ENCODE peak calls at places on chromosomes 6 and 20, in ten cellular contexts. G, A, C, J, T, P, I, L, Z and M are unnamed samples.

GRCh38 chr20:1489764-1490436 is 1.3 kb downstream of the SIRPB2 start:
- DNase-seq in L (no peak), P (no peak), C (peak; percentile 65), G (no peak), J (no peak), I (no peak), T (no peak), Z (no peak), A (no peak), M (no peak)

GRCh38 chr6:134764741-134765140 is 185.2 kb downstream of the ALDH8A1 start:
- DNase-seq in T (no peak), J (no peak), P (no peak), G (no peak), A (no peak), L (no peak), C (no peak), Z (no peak), I (no peak), M (no peak)

GRCh38 chr20:57598060-57598459 is 22.2 kb downstream of the ZBP1 start:
- DNase-seq in G (no peak), L (no peak), T (no peak), P (no peak), I (no peak), Z (no peak), J (no peak), A (no peak), C (no peak), M (no peak)

GRCh38 chr6:99425647-99426453 is 742 bp upstream of the PNISR start:
- DNase-seq in L (peak; percentile 87), G (no peak), I (peak; percentile 95), C (peak; percentile 70), T (peak; percentile 89), Z (peak; percentile 93), P (peak; percentile 66), J (peak; percentile 73), A (peak; percentile 88), M (peak; percentile 84)

GRCh38 chr6:111477481-111477938 is 5.5 kb downstream of the REV3L start:
- DNase-seq in G (no peak), C (no peak), P (no peak), Z (no peak), A (no peak), I (peak; percentile 38), L (no peak), T (no peak), J (no peak), M (no peak)

GRCh38 chr6:100753421-100753820 is 127.7 kb downstream of the ASCC3 start:
- DNase-seq in A (no peak), I (no peak), P (no peak), J (no peak), Z (no peak), T (no peak), C (no peak), L (no peak), G (no peak), M (no peak)

GRCh38 chr6:128307671-128308070 is 212.7 kb downstream of the PTPRK start:
- DNase-seq in A (no peak), Z (no peak), I (no peak), C (no peak), L (peak; percentile 12), J (no peak), P (no peak), T (peak; percentile 42), G (no peak), M (no peak)

GRCh38 chr6:56713285-56713684 is 70.6 kb upstream of the DST start:
- DNase-seq in J (no peak), I (no peak), A (no peak), L (peak; percentile 92), G (no peak), P (peak; percentile 40), Z (peak; percentile 82), C (peak; percentile 68), T (peak; percentile 89), M (peak; percentile 78)

GRCh38 chr6:1761472-1761871 is 151.8 kb downstream of the FOXC1 start:
- DNase-seq in A (no peak), I (no peak), T (no peak), J (no peak), Z (no peak), L (no peak), P (no peak), G (no peak), C (no peak), M (no peak)

GRCh38 chr6:14873132-14873531 is 372.7 kb upstream of the JARID2 start:
- DNase-seq in J (no peak), A (no peak), T (no peak), G (no peak), I (no peak), C (no peak), L (no peak), P (no peak), Z (no peak), M (no peak)

GRCh38 chr20:41363601-41364000 is 3.0 kb downstream of the EMILIN3 start:
- DNase-seq in G (no peak), C (no peak), I (no peak), L (no peak), T (no peak), P (no peak), J (no peak), A (no peak), Z (no peak), M (no peak)

GRCh38 chr6:21840428-21840827 is 246.9 kb downstream of the SOX4 start:
- DNase-seq in C (no peak), P (no peak), T (peak; percentile 78), A (no peak), J (no peak), Z (no peak), L (peak; percentile 66), I (no peak), G (no peak), M (no peak)

GRCh38 chr6:37222992-37223391 is 34.6 kb upstream of the TBC1D22B start:
- DNase-seq in G (no peak), P (no peak), A (no peak), T (no peak), C (no peak), L (no peak), J (no peak), Z (no peak), I (no peak), M (no peak)
- H3K4me3 ChIP-seq in G (peak overlapping the region; percentile 64), P (peak overlapping the region; percentile 55), A (no peak overlapping the region), T (peak overlapping the region; percentile 65), C (peak overlapping the region; percentile 92), L (peak overlapping the region; percentile 66), J (peak overlapping the region; percentile 61), Z (peak overlapping the region; percentile 74), I (peak overlapping the region; percentile 70), M (peak overlapping the region; percentile 61)

DNA sequence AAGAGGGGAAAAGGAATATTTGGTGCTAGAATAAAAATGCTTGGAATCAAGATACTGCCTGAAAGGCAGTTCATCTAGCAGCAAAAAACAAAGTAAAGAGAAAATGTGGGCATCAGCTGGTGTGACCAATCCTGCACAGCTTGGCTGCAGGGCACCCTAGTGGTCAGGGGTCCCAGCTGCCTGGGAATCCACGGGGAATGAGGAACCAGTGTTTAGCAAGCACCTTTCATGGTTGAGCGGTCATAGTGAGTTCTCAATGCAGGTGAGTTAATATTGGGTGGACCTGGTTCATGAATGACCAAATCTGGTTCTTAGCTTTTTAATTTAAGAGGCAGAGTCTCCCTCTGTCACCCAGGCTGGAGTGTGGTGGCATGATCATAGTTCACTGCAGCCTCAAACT is 53.3 kb downstream of the CAP2 start:
- DNase-seq in T (no peak), C (no peak), Z (no peak), P (no peak), L (no peak), A (peak; percentile 9), G (no peak), I (peak; percentile 32), J (no peak), M (no peak)
- TF ChIP-seq CTCF in T (no peak), C (no peak), Z (no peak), P (no peak), L (no peak), A (no peak), G (no peak), I (no peak), J (no peak), M (peak; percentile 54)

GRCh38 chr6:142300758-142301251 is 1.0 kb upstream of the ADGRG6 start:
- DNase-seq in A (no peak), G (no peak), P (no peak), C (peak; percentile 71), T (peak; percentile 71), J (no peak), L (peak; percentile 77), I (no peak), Z (no peak), M (no peak)
- H3K4me3 ChIP-seq in A (no peak overlapping the region), G (peak overlapping the region; percentile 67), P (peak overlapping the region; percentile 84), C (peak overlapping the region; percentile 88), T (peak overlapping the region; percentile 70), J (peak overlapping the region; percentile 59), L (peak overlapping the region; percentile 67), I (peak overlapping the region; percentile 65), Z (peak overlapping the region; percentile 78), M (peak overlapping the region; percentile 78)

DNA sequence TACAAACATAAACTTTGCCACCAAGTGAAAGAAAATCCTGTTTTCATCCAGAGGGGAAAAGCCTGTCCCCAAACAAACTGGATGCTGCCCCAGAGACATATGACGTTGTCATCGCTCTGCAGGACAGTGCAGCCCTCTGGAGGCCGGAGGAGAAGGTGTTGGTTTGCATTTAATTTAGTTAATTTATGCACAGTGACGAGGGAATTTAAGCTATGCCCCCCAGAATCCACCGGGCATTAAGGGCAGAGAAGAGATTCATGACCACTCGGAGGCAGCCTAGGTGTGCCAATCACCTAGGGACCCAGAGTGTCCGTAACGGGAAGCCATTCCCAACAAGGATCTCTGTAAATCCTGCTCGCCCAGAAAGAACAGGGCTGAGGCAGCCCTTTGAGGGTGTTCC is 45.1 kb downstream of the NINL start:
- DNase-seq in T (no peak), I (peak; percentile 86), L (no peak), G (no peak), Z (no peak), A (no peak), C (no peak), J (no peak), P (no peak), M (no peak)
- TF ChIP-seq CTCF in T (peak; percentile 32), I (peak; percentile 27), L (peak; percentile 12), G (peak; percentile 16), Z (no peak), A (no peak), C (peak; percentile 37), J (peak; percentile 37), P (peak; percentile 52), M (peak; percentile 64)

GRCh38 chr20:64077541-64077875 is 1.8 kb downstream of the RGS19 start:
- DNase-seq in I (no peak), L (no peak), G (no peak), T (no peak), C (no peak), J (no peak), Z (no peak), A (no peak), P (no peak), M (no peak)
- H3K4me3 ChIP-seq in I (no peak overlapping the region), L (no peak overlapping the region), G (no peak overlapping the region), T (no peak overlapping the region), C (no peak overlapping the region), J (no peak overlapping the region), Z (no peak overlapping the region), A (no peak overlapping the region), P (no peak overlapping the region), M (no peak overlapping the region)

DNA sequence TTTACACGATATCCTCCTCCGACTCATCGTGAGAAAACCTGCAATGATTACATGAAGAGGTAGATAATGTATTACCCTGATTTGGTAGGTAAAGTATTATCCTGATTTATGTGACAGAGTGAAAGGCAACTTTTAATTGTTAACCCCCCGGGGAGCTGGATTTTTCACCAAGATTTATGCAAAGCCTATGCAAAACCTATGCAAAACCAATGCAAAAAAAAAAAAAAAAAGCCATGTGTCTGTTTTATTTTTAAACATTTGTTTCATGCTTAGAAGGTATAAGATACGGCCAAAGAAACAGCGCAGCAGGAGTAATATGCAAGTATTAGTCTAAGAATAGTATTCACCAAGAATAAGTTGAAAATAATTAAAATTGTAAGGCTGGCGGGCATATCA is 109.9 kb downstream of the IPCEF1 start:
- DNase-seq in L (no peak), P (no peak), G (no peak), I (no peak), J (no peak), Z (no peak), C (no peak), T (no peak), A (no peak), M (no peak)
- TF ChIP-seq CTCF in L (no peak), P (no peak), G (no peak), I (no peak), J (no peak), Z (no peak), C (no peak), T (no peak), A (no peak), M (no peak)